ENCODE peak calls at places on chromosomes 6 and 20, in six cellular contexts. Y is fibroblast of pulmonary artery; O is left cardiac atrium; S is naive thymus-derived CD8-positive, alpha-beta T cell; F is M059J; X is NCI-H1092. Z is an unnamed sample.

GRCh38 chr6:25085761-25086160 is 150.0 kb upstream of the RIPOR2 start:
- DNase-seq in S (peak), Y (peak), X (no peak), O (no peak), F (no peak), Z (peak)

GRCh38 chr6:16337280-16337975 is 99.0 kb downstream of the GMPR start:
- DNase-seq in S (no peak), F (peak), Y (peak), X (no peak), O (peak), Z (no peak)

GRCh38 chr6:5201271-5201670 is 59.5 kb downstream of the LYRM4 start:
- DNase-seq in Y (no peak), S (no peak), F (peak), X (no peak), O (no peak), Z (no peak)

GRCh38 chr20:34891166-34892062 is 15.0 kb downstream of the ACSS2 start:
- DNase-seq in S (no peak), X (no peak), O (no peak), Y (peak), F (peak), Z (no peak)

GRCh38 chr6:129110687-129111343 is 227.9 kb downstream of the LAMA2 start:
- DNase-seq in X (no peak), F (no peak), O (no peak), Y (peak), S (no peak), Z (no peak)

GRCh38 chr6:16591681-16592549 is 169.3 kb downstream of the ATXN1 start:
- DNase-seq in O (no peak), X (no peak), Y (no peak), S (no peak), F (no peak), Z (no peak)

GRCh38 chr6:170450946-170451761 is 102.0 kb downstream of the PSMB1 start:
- DNase-seq in F (no peak), X (no peak), S (no peak), Y (no peak), O (no peak), Z (no peak)

GRCh38 chr6:33696538-33697518 is 14.7 kb downstream of the UQCC2 start:
- DNase-seq in Y (peak), F (peak), X (peak), S (peak), O (peak), Z (peak)

GRCh38 chr20:17650301-17650761 is 31.7 kb downstream of the RRBP1 start:
- DNase-seq in O (peak), Y (no peak), F (no peak), X (no peak), S (no peak), Z (no peak)

GRCh38 chr6:108074359-108075144 is at the start of gene OSTM1:
- DNase-seq in S (peak), O (peak), X (peak), Y (peak), F (peak), Z (peak)

GRCh38 chr6:35086636-35087360 is 54.3 kb downstream of the TCP11 start:
- DNase-seq in S (no peak), O (no peak), X (no peak), F (no peak), Y (no peak), Z (no peak)

GRCh38 chr20:17856024-17856564 is 112.5 kb downstream of the SNX5 start:
- DNase-seq in O (no peak), X (no peak), Y (no peak), S (no peak), F (peak), Z (no peak)

GRCh38 chr6:18293192-18293904 is 29.0 kb upstream of the DEK start:
- DNase-seq in O (no peak), S (no peak), X (no peak), F (peak), Y (no peak), Z (no peak)

GRCh38 chr20:41119593-41120561 is 17.5 kb upstream of the PLCG1 start:
- DNase-seq in F (no peak), S (no peak), O (no peak), Y (no peak), X (peak), Z (no peak)

GRCh38 chr6:121314407-121315112 is 19.7 kb downstream of the TBC1D32 start:
- DNase-seq in O (no peak), Y (no peak), X (no peak), S (no peak), F (no peak), Z (no peak)

GRCh38 chr6:26521485-26522391 is 16.4 kb upstream of the HMGN4 start:
- DNase-seq in X (peak), F (peak), Y (peak), O (peak), S (peak), Z (peak)

GRCh38 chr6:33886673-33887144 is 82.9 kb upstream of the MLN start:
- DNase-seq in X (no peak), F (peak), S (no peak), Y (peak), O (peak), Z (peak)

GRCh38 chr20:63357921-63358905 is 2.9 kb downstream of the CHRNA4 start:
- DNase-seq in Y (no peak), F (no peak), S (no peak), O (peak), X (peak), Z (no peak)

GRCh38 chr6:157108923-157109322 is 214.4 kb downstream of the TMEM242 start:
- DNase-seq in Y (no peak), X (no peak), F (no peak), S (no peak), O (no peak), Z (no peak)

GRCh38 chr20:32971703-32972161 is 32.5 kb downstream of the SUN5 start:
- DNase-seq in Y (no peak), S (peak), F (no peak), O (no peak), X (no peak), Z (peak)

GRCh38 chr20:32524871-32525501 is 60.1 kb downstream of the NOL4L start:
- DNase-seq in O (peak), X (peak), Y (no peak), F (peak), S (no peak), Z (no peak)

GRCh38 chr6:15129872-15130271 is 116.0 kb upstream of the JARID2 start:
- DNase-seq in S (no peak), F (no peak), X (no peak), O (no peak), Y (no peak), Z (no peak)